ENCODE peak calls at places on chromosome 1, in five cellular contexts. N is cardiac muscle cell, M is GM12865, J is GM06990, R is GM12864. W is an unnamed sample.

GRCh38 chr1:160423966-160424365 is 23.6 kb downstream of the VANGL2 start:
- DNase-seq in N (no peak), M (no peak), J (no peak), R (no peak), W (peak; percentile 5)

GRCh38 chr1:56473582-56474270 is 105.6 kb downstream of the PLPP3 start:
- DNase-seq in N (no peak), M (no peak), J (no peak), R (no peak), W (no peak)

GRCh38 chr1:237205400-237206064 is 163.5 kb downstream of the RYR2 start:
- DNase-seq in N (peak; percentile 93), M (no peak), J (no peak), R (no peak), W (no peak)

GRCh38 chr1:16122361-16122881 is 33.4 kb downstream of the EPHA2 start:
- DNase-seq in N (peak; percentile 51), M (no peak), J (no peak), R (no peak), W (no peak)

GRCh38 chr1:222095606-222096475 is 354.0 kb upstream of the DUSP10 start:
- DNase-seq in N (peak; percentile 32), M (peak; percentile 62), J (peak; percentile 13), R (peak; percentile 5), W (peak; percentile 59)

GRCh38 chr1:103142466-103142865 is 34.1 kb upstream of the COL11A1 start:
- DNase-seq in N (no peak), M (no peak), J (no peak), R (no peak), W (no peak)

GRCh38 chr1:21603177-21604138 is 65.7 kb downstream of the RAP1GAP start:
- DNase-seq in N (no peak), M (no peak), J (no peak), R (no peak), W (no peak)

GRCh38 chr1:42319871-42320484 is 15.1 kb downstream of the FOXJ3 start:
- DNase-seq in N (no peak), M (no peak), J (no peak), R (no peak), W (no peak)

GRCh38 chr1:15181564-15181963 is 28.0 kb downstream of the TMEM51 start:
- DNase-seq in N (no peak), M (peak; percentile 59), J (no peak), R (no peak), W (no peak)

GRCh38 chr1:65148548-65149390 is 766 bp downstream of the AK4 start:
- DNase-seq in N (peak; percentile 61), M (peak; percentile 76), J (peak; percentile 84), R (no peak), W (peak; percentile 82)

GRCh38 chr1:158931055-158931737 is at the start of gene PYHIN1:
- DNase-seq in N (no peak), M (peak; percentile 13), J (no peak), R (no peak), W (no peak)

GRCh38 chr1:116255933-116256649 is 117.0 kb upstream of the ATP1A1 start:
- DNase-seq in N (peak; percentile 9), M (no peak), J (no peak), R (no peak), W (no peak)

GRCh38 chr1:12669529-12670068 is 25.7 kb downstream of the AADACL4 start:
- DNase-seq in N (no peak), M (no peak), J (no peak), R (no peak), W (no peak)

GRCh38 chr1:45622267-45622890 is 1.5 kb downstream of the CCDC17 start:
- DNase-seq in N (peak; percentile 15), M (no peak), J (peak; percentile 20), R (no peak), W (peak; percentile 24)

GRCh38 chr1:152107984-152108898 is 7.0 kb downstream of the TCHH start:
- DNase-seq in N (peak; percentile 80), M (no peak), J (peak; percentile 3), R (no peak), W (no peak)

GRCh38 chr1:93668121-93668520 is 13.5 kb downstream of the BCAR3 start:
- DNase-seq in N (peak; percentile 57), M (no peak), J (no peak), R (no peak), W (no peak)

GRCh38 chr1:199735660-199736059 is 291.9 kb upstream of the NR5A2 start:
- DNase-seq in N (no peak), M (no peak), J (no peak), R (no peak), W (no peak)

GRCh38 chr1:228073870-228074545 is 8.5 kb upstream of the ARF1 start:
- DNase-seq in N (peak; percentile 21), M (no peak), J (no peak), R (no peak), W (no peak)

GRCh38 chr1:207659545-207660148 is 14.7 kb downstream of the CR1L start:
- DNase-seq in N (no peak), M (no peak), J (no peak), R (no peak), W (no peak)

GRCh38 chr1:67559222-67559700 is 125.7 kb upstream of the GADD45A start:
- DNase-seq in N (peak; percentile 65), M (no peak), J (no peak), R (no peak), W (no peak)

GRCh38 chr1:228212966-228213844 is 5.4 kb downstream of the OBSCN start:
- DNase-seq in N (peak; percentile 84), M (peak; percentile 80), J (peak; percentile 82), R (peak; percentile 35), W (peak; percentile 94)

GRCh38 chr1:209733409-209734192 is 22.3 kb upstream of the TRAF3IP3 start:
- DNase-seq in N (peak; percentile 67), M (no peak), J (no peak), R (no peak), W (no peak)

GRCh38 chr1:180854456-180854855 is 58.2 kb upstream of the KIAA1614 start:
- DNase-seq in N (peak; percentile 25), M (no peak), J (no peak), R (no peak), W (no peak)

GRCh38 chr1:53575141-53575947 is 116.1 kb downstream of the DMRTB1 start:
- DNase-seq in N (no peak), M (no peak), J (no peak), R (no peak), W (no peak)

GRCh38 chr1:92653605-92654381 is 131.1 kb downstream of the EVI5 start:
- DNase-seq in N (no peak), M (peak; percentile 5), J (no peak), R (no peak), W (no peak)

GRCh38 chr1:99496067-99496466 is 149.8 kb upstream of the PALMD start:
- DNase-seq in N (peak; percentile 18), M (no peak), J (no peak), R (no peak), W (no peak)

GRCh38 chr1:161843156-161843555 is 77.0 kb downstream of the ATF6 start:
- DNase-seq in N (peak; percentile 40), M (no peak), J (no peak), R (no peak), W (no peak)

DNA sequence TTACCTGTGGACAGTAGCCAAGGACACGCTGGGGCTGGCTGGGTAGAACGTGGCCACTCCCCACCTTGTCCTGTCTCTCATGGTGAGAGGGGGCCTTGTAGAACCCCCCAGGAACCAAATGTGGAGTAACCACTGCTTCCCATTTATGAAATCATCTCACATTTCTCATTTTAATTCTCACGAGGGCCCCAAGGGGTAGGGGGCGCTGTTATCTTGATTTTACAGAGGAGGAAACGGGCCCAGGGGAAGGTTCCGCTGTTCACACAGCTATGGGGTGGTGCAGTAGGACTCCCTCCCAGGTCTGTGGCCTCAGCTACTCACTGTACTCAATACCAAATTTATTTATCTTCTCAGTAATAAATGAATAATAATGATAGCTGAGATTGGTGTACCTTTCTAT is 5.5 kb downstream of the SMPDL3B start:
- DNase-seq in N (no peak), M (peak; percentile 58), J (peak; percentile 29), R (no peak), W (peak; percentile 74)
- TF ChIP-seq CTCF in N (peak; percentile 22), M (peak; percentile 39), J (peak; percentile 52), R (peak; percentile 50), W (peak; percentile 33)

GRCh38 chr1:89149229-89149628 is 23.3 kb upstream of the GBP2 start:
- DNase-seq in N (peak; percentile 57), M (no peak), J (no peak), R (no peak), W (no peak)
- TF ChIP-seq CTCF in N (peak; percentile 40), M (no peak), J (no peak), R (peak; percentile 2), W (no peak)

GRCh38 chr1:83129107-83129506 is 869.8 kb downstream of the TTLL7 start:
- DNase-seq in N (no peak), M (no peak), J (no peak), R (no peak), W (no peak)
- TF ChIP-seq CTCF in N (no peak), M (no peak), J (no peak), R (no peak), W (no peak)

GRCh38 chr1:106536741-106537140 is 519.7 kb upstream of the PRMT6 start:
- DNase-seq in N (no peak), M (no peak), J (no peak), R (no peak), W (no peak)

DNA sequence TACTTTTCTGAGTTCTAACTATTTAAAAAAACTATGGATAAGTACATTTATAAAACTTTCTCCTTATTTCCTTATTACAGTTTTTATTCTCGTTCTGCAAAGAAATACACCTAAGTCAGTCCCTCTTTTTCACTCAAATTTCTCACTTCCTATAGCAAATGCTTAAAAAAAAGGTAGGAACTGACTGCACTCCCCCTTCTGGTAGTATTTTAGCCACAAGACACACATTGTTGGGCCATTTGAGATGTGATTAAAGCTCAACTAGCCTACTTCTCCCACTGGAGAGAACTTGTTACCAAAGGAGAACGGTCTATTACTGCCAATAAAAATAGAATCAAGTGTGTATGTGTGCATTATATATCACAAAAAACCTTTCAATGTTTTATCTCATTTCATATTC is 521.9 kb upstream of the PRMT6 start:
- DNase-seq in N (no peak), M (no peak), J (no peak), R (no peak), W (no peak)
- TF ChIP-seq CTCF in N (no peak), M (no peak), J (peak; percentile 11), R (no peak), W (no peak)

GRCh38 chr1:155135416-155136197 is at the start of gene SLC50A1:
- DNase-seq in N (peak; percentile 97), M (peak; percentile 95), J (peak; percentile 97), R (peak; percentile 61), W (peak; percentile 97)
- TF ChIP-seq CTCF in N (no peak), M (no peak), J (no peak), R (no peak), W (no peak)

DNA sequence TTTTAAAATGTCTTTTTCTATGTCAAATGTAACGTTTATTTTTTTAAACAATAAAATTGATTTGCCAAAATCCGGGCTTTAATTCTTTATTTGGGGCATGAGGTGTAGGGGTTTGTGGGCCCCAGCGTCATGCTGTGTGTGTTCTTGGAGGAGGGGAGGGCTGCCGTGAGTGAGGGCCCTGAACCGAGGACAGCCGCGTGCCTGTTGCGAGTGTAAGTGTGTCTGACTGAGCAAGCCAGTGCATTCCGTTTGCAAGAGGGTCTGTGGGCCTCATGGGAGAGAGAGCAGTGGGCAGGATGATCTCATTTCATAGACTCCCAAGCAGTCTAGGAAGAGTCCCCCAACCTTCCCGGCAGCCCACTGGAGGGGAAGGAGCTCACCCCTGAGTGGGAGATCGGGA is 21.4 kb upstream of the SPSB1 start:
- DNase-seq in N (no peak), M (no peak), J (no peak), R (no peak), W (no peak)
- TF ChIP-seq CTCF in N (no peak), M (no peak), J (no peak), R (no peak), W (no peak)

W was measured in GM13976.